ENCODE peak calls at places on chromosomes 1 and 21, in five cellular contexts. G, O, C, Z and E are unnamed samples.
A peak's percentile ranks its signal among the peaks of the same experiment; 100 is the strongest.

GRCh38 chr1:156493749-156494148 is 6.8 kb downstream of the MEF2D start:
- DNase-seq in G (no peak), O (no peak), C (no peak), Z (no peak), E (no peak)

GRCh38 chr21:24115141-24115540 is 1492.1 kb downstream of the MRPL39 start:
- DNase-seq in Z (no peak), G (no peak), C (no peak), O (no peak), E (no peak)

GRCh38 chr1:175410560-175410959 is 218.0 kb upstream of the KIAA0040 start:
- DNase-seq in C (no peak), Z (no peak), G (no peak), O (no peak), E (no peak)

GRCh38 chr1:243719476-243719875 is 130.6 kb downstream of the AKT3 start:
- DNase-seq in G (no peak), Z (no peak), C (no peak), O (no peak), E (no peak)

GRCh38 chr1:156749429-156750118 is 1.9 kb downstream of the HDGF start:
- DNase-seq in Z (no peak), O (no peak), G (no peak), C (no peak), E (no peak)

GRCh38 chr1:25799758-25800537 is at the start of gene SELENON:
- DNase-seq in Z (peak; percentile 78), C (peak; percentile 59), O (peak; percentile 83), G (peak; percentile 51), E (peak; percentile 10)

GRCh38 chr1:150173161-150173585 is 23.5 kb downstream of the PLEKHO1 start:
- DNase-seq in G (no peak), Z (no peak), C (no peak), O (no peak), E (no peak)

GRCh38 chr1:42157667-42158066 is 4.5 kb downstream of the GUCA2B start:
- DNase-seq in G (no peak), O (no peak), C (no peak), Z (no peak), E (no peak)

GRCh38 chr21:45248893-45249381 is 38.8 kb downstream of the POFUT2 start:
- DNase-seq in C (no peak), G (peak; percentile 21), Z (no peak), O (peak; percentile 53), E (no peak)

DNA sequence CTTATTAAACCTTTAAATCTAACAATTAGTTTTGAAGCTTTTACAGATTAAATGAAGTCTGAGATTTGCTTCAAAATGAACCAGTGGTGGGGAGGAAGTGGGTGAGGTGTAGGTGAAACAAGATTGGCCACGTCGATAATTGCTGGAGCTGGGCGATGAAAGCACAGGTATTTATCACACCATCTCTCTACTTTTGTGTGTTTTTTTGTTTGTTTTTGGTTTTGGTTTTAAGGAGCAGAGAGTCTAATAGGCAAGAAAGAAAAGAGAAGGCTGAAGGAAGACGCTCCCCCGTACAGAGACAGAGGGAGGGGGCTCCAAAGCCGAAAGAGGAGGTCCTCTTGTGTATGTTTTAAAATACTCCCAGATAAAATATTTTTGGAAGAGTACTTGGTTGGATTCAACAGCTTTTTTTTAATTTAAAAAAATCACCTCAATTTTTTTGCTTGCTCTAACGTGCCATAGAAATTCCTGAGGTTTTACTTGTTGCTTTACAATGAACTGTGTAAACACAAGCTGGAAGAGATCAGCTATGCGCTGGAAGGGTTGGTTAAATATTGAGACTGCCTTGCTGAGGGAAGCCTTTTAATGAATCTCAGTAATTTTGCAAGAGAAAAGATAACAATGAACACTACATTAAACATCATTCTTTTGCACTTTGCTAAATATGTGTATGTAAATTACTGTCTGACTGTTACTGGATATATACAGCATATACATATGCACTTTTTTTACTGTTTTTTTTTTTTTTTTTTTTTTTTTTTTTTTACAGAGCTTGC is 6.7 kb upstream of the LGALS8 start:
- DNase-seq in Z (no peak), O (no peak), G (peak; percentile 81), C (no peak), E (no peak)
- H3K27ac ChIP-seq in Z (peak overlapping the region; percentile 52), O (no peak overlapping the region), G (peak overlapping the region; percentile 46), C (peak overlapping the region; percentile 64), E (no peak overlapping the region)

GRCh38 chr1:93574511-93574910 is 107.1 kb downstream of the BCAR3 start:
- DNase-seq in O (no peak), G (no peak), C (no peak), Z (no peak), E (no peak)
- H3K27ac ChIP-seq in O (no peak overlapping the region), G (no peak overlapping the region), C (peak overlapping the region; percentile 80), Z (no peak overlapping the region), E (no peak overlapping the region)

DNA sequence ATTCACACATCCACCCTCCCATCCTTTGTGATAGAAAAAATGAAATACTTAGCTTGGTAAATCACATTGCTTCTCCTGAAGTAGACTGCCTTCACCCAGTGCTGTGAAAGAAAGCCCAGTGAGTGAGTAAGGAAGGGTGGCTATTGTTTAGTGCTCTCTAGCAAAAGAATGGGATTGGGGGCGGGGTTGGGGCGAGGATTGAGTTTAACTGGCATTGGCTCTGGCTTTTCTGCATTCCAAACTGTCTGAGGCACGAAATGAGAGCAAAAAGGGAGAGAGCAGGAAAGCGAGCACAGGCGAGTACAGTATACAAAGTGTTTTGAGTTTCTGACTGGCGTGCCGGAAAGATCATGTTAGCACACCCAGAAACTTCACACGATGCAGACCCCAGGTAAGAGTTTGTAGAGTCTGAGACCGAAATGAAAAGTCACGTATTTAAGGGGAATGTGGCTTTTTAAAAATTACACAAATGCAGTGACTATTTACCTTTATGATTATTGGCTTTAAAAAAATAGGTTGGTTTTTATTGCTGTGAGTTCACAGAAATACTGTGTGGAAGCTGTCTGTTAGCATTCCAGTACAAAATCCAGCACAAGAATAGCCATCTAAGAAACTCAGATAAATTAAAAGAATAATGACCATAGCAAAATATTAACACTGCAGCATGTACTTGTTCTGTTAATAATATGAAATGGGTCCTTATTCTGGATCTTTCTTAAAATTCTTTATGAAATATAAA is 155.4 kb downstream of the CLEC20A start:
- DNase-seq in G (peak; percentile 77), C (peak; percentile 73), O (peak; percentile 87), Z (peak; percentile 38), E (no peak)
- H3K27ac ChIP-seq in G (peak overlapping the region; percentile 26), C (peak overlapping the region; percentile 67), O (peak overlapping the region; percentile 74), Z (no peak overlapping the region), E (no peak overlapping the region)

DNA sequence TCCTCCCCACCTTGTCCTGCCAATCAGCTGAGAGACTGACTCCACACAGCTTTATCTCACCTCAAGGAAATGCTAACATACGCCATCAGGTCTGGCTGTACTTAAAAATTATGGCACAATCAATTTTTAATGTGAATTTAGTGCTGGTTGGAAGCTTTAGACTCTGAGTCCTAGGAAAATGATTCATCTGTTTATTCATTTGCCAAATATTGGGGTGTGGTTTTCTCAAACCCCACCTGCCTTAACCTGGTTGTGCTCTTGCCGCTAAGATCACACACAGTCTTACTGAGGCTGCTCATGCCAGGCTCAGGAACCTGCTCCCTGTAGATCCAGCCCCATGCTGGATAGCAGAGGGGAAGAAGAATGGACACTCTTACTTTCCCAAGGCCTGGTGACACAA is 258.0 kb upstream of the CAMK1G start:
- DNase-seq in C (no peak), G (no peak), Z (no peak), O (no peak), E (no peak)
- H3K27ac ChIP-seq in C (no peak overlapping the region), G (no peak overlapping the region), Z (no peak overlapping the region), O (no peak overlapping the region), E (no peak overlapping the region)

DNA sequence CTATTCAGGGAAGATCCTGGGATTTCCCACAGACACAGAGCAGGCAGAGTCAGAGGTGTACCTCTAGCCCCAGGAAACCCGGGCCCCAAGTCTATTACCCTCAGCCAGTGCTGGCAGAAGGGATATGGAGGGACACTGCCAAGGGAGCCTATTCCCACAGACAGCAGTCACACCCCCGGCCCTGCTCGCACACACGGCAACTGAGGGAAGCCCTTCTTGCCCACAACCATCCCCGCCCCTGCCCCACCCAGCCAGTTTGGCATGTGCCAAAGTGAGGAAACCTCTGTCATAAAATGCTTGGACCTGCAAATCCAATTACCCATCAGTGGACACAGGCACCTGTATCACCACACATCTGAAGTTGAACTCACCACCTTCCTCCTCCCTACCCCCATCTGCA is 6.5 kb downstream of the CACNA1S start:
- DNase-seq in C (no peak), G (no peak), Z (no peak), O (no peak), E (no peak)
- H3K27ac ChIP-seq in C (no peak overlapping the region), G (no peak overlapping the region), Z (no peak overlapping the region), O (no peak overlapping the region), E (no peak overlapping the region)

GRCh38 chr1:38962560-38962959 is 20.9 kb upstream of the RHBDL2 start:
- DNase-seq in Z (no peak), C (no peak), O (no peak), G (no peak), E (no peak)
- H3K27ac ChIP-seq in Z (no peak overlapping the region), C (no peak overlapping the region), O (no peak overlapping the region), G (no peak overlapping the region), E (no peak overlapping the region)

GRCh38 chr1:18945401-18945849 is 11.1 kb downstream of the IFFO2 start:
- DNase-seq in G (no peak), O (peak; percentile 63), Z (no peak), C (no peak), E (no peak)

GRCh38 chr1:18944810-18945209 is 11.7 kb downstream of the IFFO2 start:
- DNase-seq in G (no peak), Z (no peak), O (no peak), C (no peak), E (peak; percentile 32)

GRCh38 chr1:18948048-18948912 is 8.2 kb downstream of the IFFO2 start:
- DNase-seq in O (no peak), Z (no peak), G (peak; percentile 36), C (no peak), E (no peak)

GRCh38 chr1:18947570-18947969 is 8.9 kb downstream of the IFFO2 start:
- DNase-seq in G (no peak), C (no peak), O (no peak), Z (no peak), E (peak; percentile 21)

GRCh38 chr1:18946550-18947381 is 9.7 kb downstream of the IFFO2 start:
- DNase-seq in G (no peak), O (no peak), Z (no peak), C (no peak), E (no peak)
- H3K27ac ChIP-seq in G (no peak overlapping the region), O (peak overlapping the region; percentile 45), Z (no peak overlapping the region), C (peak overlapping the region; percentile 92), E (peak overlapping the region; percentile 70)

GRCh38 chr1:89472253-89472652 is 52.4 kb upstream of the LRRC8B start:
- DNase-seq in Z (no peak), G (no peak), C (no peak), O (no peak), E (no peak)

GRCh38 chr1:89472886-89473285 is 51.7 kb upstream of the LRRC8B start:
- DNase-seq in G (no peak), O (no peak), C (no peak), Z (no peak), E (no peak)

GRCh38 chr1:89476072-89476471 is 48.6 kb upstream of the LRRC8B start:
- DNase-seq in G (no peak), O (no peak), C (no peak), Z (no peak), E (no peak)

GRCh38 chr1:89475269-89475668 is 49.4 kb upstream of the LRRC8B start:
- DNase-seq in C (no peak), Z (no peak), O (no peak), G (no peak), E (no peak)
- H3K27ac ChIP-seq in C (no peak overlapping the region), Z (no peak overlapping the region), O (no peak overlapping the region), G (no peak overlapping the region), E (no peak overlapping the region)